ENCODE peak calls at places on chromosomes 13 and 19, in six cellular contexts. One of them, this sample, is unnamed.

GRCh38 chr19:10219678-10220077 is 11.5 kb downstream of the S1PR2 start:
- DNase-seq in neural progenitor cell: peak; percentile 26
- DNase-seq in lung: no peak
- DNase-seq in stomach: no peak
- DNase-seq in psoas muscle: no peak
- DNase-seq in Caco-2: peak; percentile 31
- DNase-seq in this sample: peak; percentile 83

GRCh38 chr19:53328967-53329366 is 4.6 kb upstream of the ZNF845 start:
- DNase-seq in stomach: no peak
- DNase-seq in neural progenitor cell: no peak
- DNase-seq in lung: peak; percentile 38
- DNase-seq in psoas muscle: peak; percentile 83
- DNase-seq in Caco-2: no peak
- DNase-seq in this sample: no peak

GRCh38 chr13:41648314-41648935 is 191.1 kb downstream of the RGCC start:
- DNase-seq in lung: no peak
- DNase-seq in stomach: no peak
- DNase-seq in neural progenitor cell: no peak
- DNase-seq in psoas muscle: no peak
- DNase-seq in Caco-2: peak; percentile 75
- DNase-seq in this sample: no peak

GRCh38 chr19:46919324-46919723 is 58.5 kb downstream of the ARHGAP35 start:
- DNase-seq in stomach: no peak
- DNase-seq in psoas muscle: no peak
- DNase-seq in neural progenitor cell: no peak
- DNase-seq in Caco-2: no peak
- DNase-seq in lung: no peak
- DNase-seq in this sample: no peak

GRCh38 chr19:32367948-32368536 is 22.6 kb downstream of the ZNF507 start:
- DNase-seq in stomach: no peak
- DNase-seq in lung: no peak
- DNase-seq in Caco-2: no peak
- DNase-seq in neural progenitor cell: no peak
- DNase-seq in psoas muscle: no peak
- DNase-seq in this sample: no peak

GRCh38 chr13:69324109-69324886 is 783.3 kb upstream of the ATXN8OS start:
- DNase-seq in psoas muscle: no peak
- DNase-seq in Caco-2: no peak
- DNase-seq in lung: no peak
- DNase-seq in stomach: no peak
- DNase-seq in neural progenitor cell: peak; percentile 29
- DNase-seq in this sample: no peak

GRCh38 chr19:17872251-17873001 is 681 bp downstream of the SLC5A5 start:
- DNase-seq in lung: no peak
- DNase-seq in neural progenitor cell: no peak
- DNase-seq in stomach: no peak
- DNase-seq in Caco-2: no peak
- DNase-seq in psoas muscle: no peak
- DNase-seq in this sample: no peak

GRCh38 chr19:12782424-12783225 is 7.3 kb upstream of the HOOK2 start:
- DNase-seq in neural progenitor cell: peak; percentile 67
- DNase-seq in stomach: peak; percentile 80
- DNase-seq in lung: peak; percentile 88
- DNase-seq in psoas muscle: peak; percentile 93
- DNase-seq in Caco-2: peak; percentile 81
- DNase-seq in this sample: peak; percentile 93

GRCh38 chr13:95137096-95137495 is 164.2 kb downstream of the ABCC4 start:
- DNase-seq in lung: no peak
- DNase-seq in Caco-2: no peak
- DNase-seq in neural progenitor cell: no peak
- DNase-seq in stomach: no peak
- DNase-seq in psoas muscle: no peak
- DNase-seq in this sample: peak; percentile 22

GRCh38 chr13:75749407-75749806 is 113.3 kb downstream of the LMO7 start:
- DNase-seq in lung: no peak
- DNase-seq in neural progenitor cell: peak; percentile 33
- DNase-seq in Caco-2: no peak
- DNase-seq in stomach: no peak
- DNase-seq in psoas muscle: peak; percentile 62
- DNase-seq in this sample: no peak

GRCh38 chr13:24161010-24161775 is 673 bp downstream of the SPATA13 start:
- DNase-seq in neural progenitor cell: peak; percentile 37
- DNase-seq in psoas muscle: peak; percentile 57
- DNase-seq in stomach: peak; percentile 78
- DNase-seq in Caco-2: peak; percentile 57
- DNase-seq in lung: peak; percentile 42
- DNase-seq in this sample: no peak

GRCh38 chr13:42363941-42364612 is 92.1 kb downstream of the AKAP11 start:
- DNase-seq in Caco-2: no peak
- DNase-seq in psoas muscle: no peak
- DNase-seq in neural progenitor cell: no peak
- DNase-seq in lung: no peak
- DNase-seq in stomach: no peak
- DNase-seq in this sample: no peak

GRCh38 chr19:795691-796581 is 1.3 kb upstream of the PTBP1 start:
- DNase-seq in Caco-2: no peak
- DNase-seq in lung: no peak
- DNase-seq in psoas muscle: no peak
- DNase-seq in stomach: no peak
- DNase-seq in neural progenitor cell: no peak
- DNase-seq in this sample: no peak

GRCh38 chr13:40508112-40508511 is 158.3 kb downstream of the FOXO1 start:
- DNase-seq in Caco-2: no peak
- DNase-seq in psoas muscle: no peak
- DNase-seq in stomach: no peak
- DNase-seq in neural progenitor cell: no peak
- DNase-seq in lung: no peak
- DNase-seq in this sample: no peak

GRCh38 chr19:6752257-6753177 is 13.0 kb downstream of the TRIP10 start:
- DNase-seq in lung: no peak
- DNase-seq in Caco-2: peak; percentile 95
- DNase-seq in psoas muscle: no peak
- DNase-seq in neural progenitor cell: peak; percentile 83
- DNase-seq in stomach: no peak
- DNase-seq in this sample: no peak

GRCh38 chr13:101423872-101424271 is 7.6 kb upstream of the NALCN start:
- DNase-seq in Caco-2: no peak
- DNase-seq in stomach: no peak
- DNase-seq in neural progenitor cell: no peak
- DNase-seq in lung: no peak
- DNase-seq in psoas muscle: no peak
- DNase-seq in this sample: no peak

GRCh38 chr13:43023244-43023931 is at the start of gene DNAJC15:
- DNase-seq in neural progenitor cell: peak; percentile 70
- DNase-seq in psoas muscle: peak; percentile 95
- DNase-seq in stomach: peak; percentile 78
- DNase-seq in lung: peak; percentile 79
- DNase-seq in Caco-2: peak; percentile 83
- DNase-seq in this sample: peak; percentile 87

GRCh38 chr13:30872685-30873443 is 33.2 kb upstream of the MEDAG start:
- DNase-seq in neural progenitor cell: peak; percentile 66
- DNase-seq in lung: no peak
- DNase-seq in psoas muscle: peak; percentile 68
- DNase-seq in stomach: no peak
- DNase-seq in Caco-2: no peak
- DNase-seq in this sample: no peak

GRCh38 chr19:56840452-56841193 is at the start of the genes PEG3 and ZIM2:
- DNase-seq in neural progenitor cell: no peak
- DNase-seq in Caco-2: no peak
- DNase-seq in stomach: no peak
- DNase-seq in lung: no peak
- DNase-seq in psoas muscle: peak; percentile 73
- DNase-seq in this sample: no peak

GRCh38 chr19:32870154-32870573 is 597 bp upstream of the SLC7A9 start:
- DNase-seq in Caco-2: peak; percentile 41
- DNase-seq in stomach: peak; percentile 18
- DNase-seq in lung: no peak
- DNase-seq in neural progenitor cell: peak; percentile 34
- DNase-seq in psoas muscle: peak; percentile 31
- DNase-seq in this sample: no peak

GRCh38 chr13:51058461-51059167 is 52.5 kb downstream of the C13orf42 start:
- DNase-seq in Caco-2: no peak
- DNase-seq in stomach: no peak
- DNase-seq in lung: no peak
- DNase-seq in psoas muscle: no peak
- DNase-seq in neural progenitor cell: peak; percentile 80
- DNase-seq in this sample: no peak

GRCh38 chr13:91725646-91726045 is 327.2 kb downstream of the GPC5 start:
- DNase-seq in Caco-2: peak; percentile 22
- DNase-seq in lung: no peak
- DNase-seq in stomach: no peak
- DNase-seq in psoas muscle: no peak
- DNase-seq in neural progenitor cell: no peak
- DNase-seq in this sample: no peak

GRCh38 chr19:31347828-31348314 is 1.4 kb downstream of the TSHZ3 start:
- DNase-seq in stomach: no peak
- DNase-seq in Caco-2: no peak
- DNase-seq in lung: no peak
- DNase-seq in psoas muscle: no peak
- DNase-seq in neural progenitor cell: no peak
- DNase-seq in this sample: no peak

GRCh38 chr19:31511098-31511497 is 161.9 kb upstream of the TSHZ3 start:
- DNase-seq in psoas muscle: no peak
- DNase-seq in lung: no peak
- DNase-seq in stomach: no peak
- DNase-seq in Caco-2: no peak
- DNase-seq in neural progenitor cell: no peak
- DNase-seq in this sample: no peak

GRCh38 chr13:23871616-23872220 is 17.5 kb downstream of the MIPEP start:
- DNase-seq in Caco-2: no peak
- DNase-seq in neural progenitor cell: peak; percentile 12
- DNase-seq in lung: no peak
- DNase-seq in stomach: no peak
- DNase-seq in psoas muscle: no peak
- DNase-seq in this sample: no peak

GRCh38 chr13:53191091-53191490 is 162.5 kb downstream of the OLFM4 start:
- DNase-seq in psoas muscle: no peak
- DNase-seq in Caco-2: peak; percentile 14
- DNase-seq in stomach: no peak
- DNase-seq in lung: no peak
- DNase-seq in neural progenitor cell: peak; percentile 82
- DNase-seq in this sample: no peak

GRCh38 chr13:53189162-53189561 is 160.5 kb downstream of the OLFM4 start:
- DNase-seq in stomach: no peak
- DNase-seq in lung: no peak
- DNase-seq in neural progenitor cell: no peak
- DNase-seq in psoas muscle: no peak
- DNase-seq in Caco-2: no peak
- DNase-seq in this sample: no peak
- TF ChIP-seq CTCF in stomach: no peak
- TF ChIP-seq CTCF in lung: no peak
- TF ChIP-seq CTCF in neural progenitor cell: peak; percentile 33
- TF ChIP-seq CTCF in psoas muscle: no peak
- TF ChIP-seq CTCF in Caco-2: peak; percentile 18
- TF ChIP-seq CTCF in this sample: peak; percentile 7

GRCh38 chr13:48567521-48568331 is 34.8 kb upstream of the RCBTB2 start:
- DNase-seq in stomach: peak; percentile 43
- DNase-seq in neural progenitor cell: no peak
- DNase-seq in psoas muscle: no peak
- DNase-seq in Caco-2: no peak
- DNase-seq in lung: no peak
- DNase-seq in this sample: no peak
- H3K4me3 ChIP-seq in stomach: no peak overlapping the region
- H3K4me3 ChIP-seq in neural progenitor cell: no peak overlapping the region
- H3K4me3 ChIP-seq in psoas muscle: peak overlapping the region; percentile 26
- H3K4me3 ChIP-seq in Caco-2: no peak overlapping the region
- H3K4me3 ChIP-seq in lung: no peak overlapping the region
- H3K4me3 ChIP-seq in this sample: no peak overlapping the region

DNA sequence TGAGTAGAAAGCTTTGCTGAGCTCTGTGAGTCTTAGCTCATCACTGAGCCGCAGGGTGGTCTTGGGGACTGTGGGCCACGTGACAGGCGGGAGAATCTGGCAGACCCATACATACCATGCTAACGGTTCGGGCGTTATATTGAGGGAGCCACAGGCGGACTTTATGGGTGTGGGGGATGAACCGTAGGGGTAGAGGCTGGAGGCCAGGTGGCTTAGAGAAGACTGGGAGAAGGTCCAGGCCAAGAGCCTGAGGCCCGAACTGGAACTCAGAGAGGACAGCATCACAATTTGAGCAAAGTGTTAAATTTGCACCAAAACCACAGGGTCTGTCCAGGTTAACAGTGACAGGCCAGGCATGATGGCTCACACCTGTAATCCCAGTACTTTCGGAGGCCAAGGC is 15.3 kb upstream of the ATF5 start:
- DNase-seq in stomach: no peak
- DNase-seq in lung: no peak
- DNase-seq in Caco-2: no peak
- DNase-seq in psoas muscle: no peak
- DNase-seq in neural progenitor cell: no peak
- DNase-seq in this sample: no peak
- H3K36me3 ChIP-seq in stomach: peaks cover 87% of the 10 kb centered on the region
- H3K36me3 ChIP-seq in lung: peaks cover 33% of the 10 kb centered on the region
- H3K36me3 ChIP-seq in Caco-2: peaks cover 20% of the 10 kb centered on the region
- H3K36me3 ChIP-seq in psoas muscle: no peaks in the 10 kb centered on the region
- H3K36me3 ChIP-seq in neural progenitor cell: no peaks in the 10 kb centered on the region
- H3K36me3 ChIP-seq in this sample: peaks cover 41% of the 10 kb centered on the region

DNA sequence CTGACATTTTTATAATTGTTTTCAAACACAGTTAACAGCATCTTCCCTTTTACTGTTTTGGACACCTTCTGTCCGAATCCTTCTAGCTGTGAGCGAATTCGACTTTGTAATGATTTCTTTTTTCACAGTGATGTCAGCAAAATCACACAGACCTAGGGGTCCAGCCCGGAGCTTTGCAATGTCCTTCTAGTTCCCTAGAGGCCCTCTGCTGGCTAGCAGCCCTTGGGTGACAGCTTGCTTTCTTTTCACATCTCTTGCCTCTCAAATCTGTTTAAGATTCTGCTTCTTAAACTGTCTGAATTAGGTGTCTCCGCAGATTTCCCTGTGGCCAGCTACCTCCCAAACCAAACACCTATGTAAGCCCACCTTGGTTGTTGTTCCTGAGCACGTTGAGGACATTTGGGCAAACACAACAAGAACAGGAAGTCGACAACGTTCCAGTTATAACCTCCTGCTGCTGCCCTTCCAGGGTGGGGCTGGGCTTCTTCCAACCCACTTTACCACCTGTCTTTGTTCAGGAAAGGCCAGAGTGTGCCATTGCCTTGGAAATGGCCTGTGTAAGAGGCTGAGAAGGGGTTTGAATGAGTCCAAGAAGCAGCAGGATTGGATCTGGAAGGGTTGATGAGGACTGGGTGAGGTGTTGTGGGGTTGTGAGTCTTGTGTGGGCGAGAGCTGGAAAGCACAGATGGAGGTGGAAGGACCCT is 123.1 kb downstream of the ATP8A2 start:
- DNase-seq in psoas muscle: no peak
- DNase-seq in Caco-2: no peak
- DNase-seq in neural progenitor cell: no peak
- DNase-seq in stomach: no peak
- DNase-seq in lung: no peak
- DNase-seq in this sample: no peak
- TF ChIP-seq CTCF in psoas muscle: no peak
- TF ChIP-seq CTCF in Caco-2: no peak
- TF ChIP-seq CTCF in neural progenitor cell: no peak
- TF ChIP-seq CTCF in stomach: no peak
- TF ChIP-seq CTCF in lung: no peak
- TF ChIP-seq CTCF in this sample: no peak

GRCh38 chr13:113453962-113454361 is 674 bp upstream of the ADPRHL1 start:
- DNase-seq in stomach: no peak
- DNase-seq in neural progenitor cell: no peak
- DNase-seq in lung: no peak
- DNase-seq in psoas muscle: peak; percentile 44
- DNase-seq in Caco-2: no peak
- DNase-seq in this sample: no peak
- H3K4me3 ChIP-seq in stomach: no peak overlapping the region
- H3K4me3 ChIP-seq in neural progenitor cell: no peak overlapping the region
- H3K4me3 ChIP-seq in lung: no peak overlapping the region
- H3K4me3 ChIP-seq in psoas muscle: peak overlapping the region; percentile 68
- H3K4me3 ChIP-seq in Caco-2: no peak overlapping the region
- H3K4me3 ChIP-seq in this sample: no peak overlapping the region

GRCh38 chr13:110477711-110478245 is 83.7 kb downstream of the RAB20 start:
- DNase-seq in Caco-2: no peak
- DNase-seq in lung: no peak
- DNase-seq in stomach: no peak
- DNase-seq in psoas muscle: no peak
- DNase-seq in neural progenitor cell: no peak
- DNase-seq in this sample: no peak
- H3K36me3 ChIP-seq in Caco-2: no peaks in the 10 kb centered on the region
- H3K36me3 ChIP-seq in lung: peaks cover 28% of the 10 kb centered on the region
- H3K36me3 ChIP-seq in stomach: peaks cover 77% of the 10 kb centered on the region
- H3K36me3 ChIP-seq in psoas muscle: no peaks in the 10 kb centered on the region
- H3K36me3 ChIP-seq in neural progenitor cell: no peaks in the 10 kb centered on the region
- H3K36me3 ChIP-seq in this sample: no peaks in the 10 kb centered on the region